ENCODE peak calls at places on chromosomes 1 and 21, in five cellular contexts. One of them, this sample, is unnamed.

GRCh38 chr1:65668368-65668767 is 124.3 kb upstream of the PDE4B start:
- DNase-seq in heart right ventricle: no peak
- DNase-seq in CD4-positive, CD25-positive, alpha-beta regulatory T cell: no peak
- DNase-seq in OCI-LY7: no peak
- DNase-seq in SJSA1: no peak
- DNase-seq in this sample: no peak

GRCh38 chr21:36254106-36254941 is 65.7 kb upstream of the MORC3 start:
- DNase-seq in heart right ventricle: no peak
- DNase-seq in CD4-positive, CD25-positive, alpha-beta regulatory T cell: no peak
- DNase-seq in OCI-LY7: peak; percentile 72
- DNase-seq in SJSA1: no peak
- DNase-seq in this sample: no peak

GRCh38 chr1:223886516-223886921 is 40.8 kb upstream of the TP53BP2 start:
- DNase-seq in heart right ventricle: no peak
- DNase-seq in CD4-positive, CD25-positive, alpha-beta regulatory T cell: no peak
- DNase-seq in OCI-LY7: no peak
- DNase-seq in SJSA1: no peak
- DNase-seq in this sample: no peak

GRCh38 chr1:76059461-76059860 is 15.1 kb upstream of the ST6GALNAC3 start:
- DNase-seq in heart right ventricle: no peak
- DNase-seq in CD4-positive, CD25-positive, alpha-beta regulatory T cell: no peak
- DNase-seq in OCI-LY7: no peak
- DNase-seq in SJSA1: peak; percentile 41
- DNase-seq in this sample: no peak

GRCh38 chr1:172325562-172325961 is 94.9 kb upstream of the C1orf105 start:
- DNase-seq in heart right ventricle: no peak
- DNase-seq in CD4-positive, CD25-positive, alpha-beta regulatory T cell: no peak
- DNase-seq in OCI-LY7: no peak
- DNase-seq in SJSA1: peak; percentile 20
- DNase-seq in this sample: no peak

GRCh38 chr1:180530501-180530900 is 28.1 kb upstream of the ACBD6 start:
- DNase-seq in heart right ventricle: no peak
- DNase-seq in CD4-positive, CD25-positive, alpha-beta regulatory T cell: no peak
- DNase-seq in OCI-LY7: no peak
- DNase-seq in SJSA1: peak; percentile 69
- DNase-seq in this sample: no peak

GRCh38 chr1:1055841-1056736 is 18.0 kb downstream of the RNF223 start:
- DNase-seq in heart right ventricle: no peak
- DNase-seq in CD4-positive, CD25-positive, alpha-beta regulatory T cell: no peak
- DNase-seq in OCI-LY7: no peak
- DNase-seq in SJSA1: no peak
- DNase-seq in this sample: no peak

GRCh38 chr21:37788503-37788902 is 127.8 kb downstream of the KCNJ6 start:
- DNase-seq in heart right ventricle: no peak
- DNase-seq in CD4-positive, CD25-positive, alpha-beta regulatory T cell: no peak
- DNase-seq in OCI-LY7: no peak
- DNase-seq in SJSA1: no peak
- DNase-seq in this sample: no peak

GRCh38 chr1:181033799-181034391 is at the start of gene MR1:
- DNase-seq in heart right ventricle: no peak
- DNase-seq in CD4-positive, CD25-positive, alpha-beta regulatory T cell: peak; percentile 94
- DNase-seq in OCI-LY7: peak; percentile 93
- DNase-seq in SJSA1: peak; percentile 92
- DNase-seq in this sample: no peak

GRCh38 chr21:44829507-44830092 is 11.7 kb upstream of the SUMO3 start:
- DNase-seq in heart right ventricle: no peak
- DNase-seq in CD4-positive, CD25-positive, alpha-beta regulatory T cell: no peak
- DNase-seq in OCI-LY7: no peak
- DNase-seq in SJSA1: no peak
- DNase-seq in this sample: no peak

GRCh38 chr1:183932412-183932811 is 105.1 kb downstream of the COLGALT2 start:
- DNase-seq in heart right ventricle: peak; percentile 85
- DNase-seq in CD4-positive, CD25-positive, alpha-beta regulatory T cell: no peak
- DNase-seq in OCI-LY7: no peak
- DNase-seq in SJSA1: no peak
- DNase-seq in this sample: peak; percentile 93

GRCh38 chr1:52904590-52905375 is 16.8 kb downstream of the ECHDC2 start:
- DNase-seq in heart right ventricle: no peak
- DNase-seq in CD4-positive, CD25-positive, alpha-beta regulatory T cell: peak; percentile 56
- DNase-seq in OCI-LY7: peak; percentile 58
- DNase-seq in SJSA1: peak; percentile 46
- DNase-seq in this sample: peak; percentile 53

GRCh38 chr1:22673486-22674409 is 20.7 kb downstream of the C1QB start:
- DNase-seq in heart right ventricle: peak; percentile 45
- DNase-seq in CD4-positive, CD25-positive, alpha-beta regulatory T cell: peak; percentile 14
- DNase-seq in OCI-LY7: peak; percentile 36
- DNase-seq in SJSA1: peak; percentile 46
- DNase-seq in this sample: peak; percentile 72

GRCh38 chr1:239882967-239883366 is 208.7 kb upstream of the FMN2 start:
- DNase-seq in heart right ventricle: no peak
- DNase-seq in CD4-positive, CD25-positive, alpha-beta regulatory T cell: no peak
- DNase-seq in OCI-LY7: no peak
- DNase-seq in SJSA1: no peak
- DNase-seq in this sample: no peak

GRCh38 chr1:172254521-172255222 is 165.8 kb upstream of the C1orf105 start:
- DNase-seq in heart right ventricle: no peak
- DNase-seq in CD4-positive, CD25-positive, alpha-beta regulatory T cell: peak; percentile 45
- DNase-seq in OCI-LY7: no peak
- DNase-seq in SJSA1: peak; percentile 90
- DNase-seq in this sample: no peak

GRCh38 chr21:43634618-43635017 is 24.7 kb downstream of the HSF2BP start:
- DNase-seq in heart right ventricle: no peak
- DNase-seq in CD4-positive, CD25-positive, alpha-beta regulatory T cell: no peak
- DNase-seq in OCI-LY7: no peak
- DNase-seq in SJSA1: no peak
- DNase-seq in this sample: no peak

GRCh38 chr1:66446261-66447001 is 87.5 kb upstream of the SGIP1 start:
- DNase-seq in heart right ventricle: no peak
- DNase-seq in CD4-positive, CD25-positive, alpha-beta regulatory T cell: peak; percentile 87
- DNase-seq in OCI-LY7: peak; percentile 85
- DNase-seq in SJSA1: peak; percentile 86
- DNase-seq in this sample: no peak

GRCh38 chr21:44300262-44300959 is 558 bp downstream of the PFKL start:
- DNase-seq in heart right ventricle: peak; percentile 80
- DNase-seq in CD4-positive, CD25-positive, alpha-beta regulatory T cell: peak; percentile 66
- DNase-seq in OCI-LY7: peak; percentile 70
- DNase-seq in SJSA1: peak; percentile 69
- DNase-seq in this sample: peak; percentile 94

GRCh38 chr1:118370861-118371260 is 185.8 kb upstream of the SPAG17 start:
- DNase-seq in heart right ventricle: no peak
- DNase-seq in CD4-positive, CD25-positive, alpha-beta regulatory T cell: no peak
- DNase-seq in OCI-LY7: no peak
- DNase-seq in SJSA1: no peak
- DNase-seq in this sample: no peak

GRCh38 chr1:17629460-17629859 is 90.0 kb downstream of the ARHGEF10L start:
- DNase-seq in heart right ventricle: no peak
- DNase-seq in CD4-positive, CD25-positive, alpha-beta regulatory T cell: no peak
- DNase-seq in OCI-LY7: no peak
- DNase-seq in SJSA1: no peak
- DNase-seq in this sample: peak; percentile 53

GRCh38 chr21:44010429-44010828 is 1.7 kb upstream of the TRAPPC10 start:
- DNase-seq in heart right ventricle: no peak
- DNase-seq in CD4-positive, CD25-positive, alpha-beta regulatory T cell: no peak
- DNase-seq in OCI-LY7: no peak
- DNase-seq in SJSA1: no peak
- DNase-seq in this sample: no peak

GRCh38 chr1:23867542-23867952 is 543 bp downstream of the FUCA1 start:
- DNase-seq in heart right ventricle: no peak
- DNase-seq in CD4-positive, CD25-positive, alpha-beta regulatory T cell: no peak
- DNase-seq in OCI-LY7: peak; percentile 19
- DNase-seq in SJSA1: no peak
- DNase-seq in this sample: no peak

GRCh38 chr1:183470961-183471747 is 1.1 kb upstream of the SMG7 start:
- DNase-seq in heart right ventricle: peak; percentile 74
- DNase-seq in CD4-positive, CD25-positive, alpha-beta regulatory T cell: peak; percentile 79
- DNase-seq in OCI-LY7: peak; percentile 88
- DNase-seq in SJSA1: peak; percentile 92
- DNase-seq in this sample: peak; percentile 89

GRCh38 chr1:114956570-114956969 is 73.1 kb upstream of the TSHB start:
- DNase-seq in heart right ventricle: no peak
- DNase-seq in CD4-positive, CD25-positive, alpha-beta regulatory T cell: peak; percentile 3
- DNase-seq in OCI-LY7: no peak
- DNase-seq in SJSA1: no peak
- DNase-seq in this sample: no peak

GRCh38 chr21:43782741-43783700 is 6.4 kb upstream of the RRP1 start:
- DNase-seq in heart right ventricle: no peak
- DNase-seq in CD4-positive, CD25-positive, alpha-beta regulatory T cell: no peak
- DNase-seq in OCI-LY7: no peak
- DNase-seq in SJSA1: no peak
- DNase-seq in this sample: no peak

GRCh38 chr1:44817771-44818495 is 9.6 kb downstream of the BTBD19 start:
- DNase-seq in heart right ventricle: peak; percentile 1
- DNase-seq in CD4-positive, CD25-positive, alpha-beta regulatory T cell: no peak
- DNase-seq in OCI-LY7: no peak
- DNase-seq in SJSA1: no peak
- DNase-seq in this sample: no peak

GRCh38 chr21:45525153-45525909 is 16.9 kb downstream of the SLC19A1 start:
- DNase-seq in heart right ventricle: peak; percentile 83
- DNase-seq in CD4-positive, CD25-positive, alpha-beta regulatory T cell: no peak
- DNase-seq in OCI-LY7: no peak
- DNase-seq in SJSA1: no peak
- DNase-seq in this sample: peak; percentile 83

GRCh38 chr1:51733793-51734522 is 117.1 kb downstream of the OSBPL9 start:
- DNase-seq in heart right ventricle: no peak
- DNase-seq in CD4-positive, CD25-positive, alpha-beta regulatory T cell: no peak
- DNase-seq in OCI-LY7: no peak
- DNase-seq in SJSA1: peak; percentile 20
- DNase-seq in this sample: no peak
- H3K4me1 ChIP-seq in heart right ventricle: peaks cover 91% of the 10 kb centered on the region
- H3K4me1 ChIP-seq in CD4-positive, CD25-positive, alpha-beta regulatory T cell: peaks cover 18% of the 10 kb centered on the region
- H3K4me1 ChIP-seq in OCI-LY7: peaks cover 49% of the 10 kb centered on the region
- H3K4me1 ChIP-seq in SJSA1: peaks cover 63% of the 10 kb centered on the region
- H3K4me1 ChIP-seq in this sample: peaks cover 8% of the 10 kb centered on the region

DNA sequence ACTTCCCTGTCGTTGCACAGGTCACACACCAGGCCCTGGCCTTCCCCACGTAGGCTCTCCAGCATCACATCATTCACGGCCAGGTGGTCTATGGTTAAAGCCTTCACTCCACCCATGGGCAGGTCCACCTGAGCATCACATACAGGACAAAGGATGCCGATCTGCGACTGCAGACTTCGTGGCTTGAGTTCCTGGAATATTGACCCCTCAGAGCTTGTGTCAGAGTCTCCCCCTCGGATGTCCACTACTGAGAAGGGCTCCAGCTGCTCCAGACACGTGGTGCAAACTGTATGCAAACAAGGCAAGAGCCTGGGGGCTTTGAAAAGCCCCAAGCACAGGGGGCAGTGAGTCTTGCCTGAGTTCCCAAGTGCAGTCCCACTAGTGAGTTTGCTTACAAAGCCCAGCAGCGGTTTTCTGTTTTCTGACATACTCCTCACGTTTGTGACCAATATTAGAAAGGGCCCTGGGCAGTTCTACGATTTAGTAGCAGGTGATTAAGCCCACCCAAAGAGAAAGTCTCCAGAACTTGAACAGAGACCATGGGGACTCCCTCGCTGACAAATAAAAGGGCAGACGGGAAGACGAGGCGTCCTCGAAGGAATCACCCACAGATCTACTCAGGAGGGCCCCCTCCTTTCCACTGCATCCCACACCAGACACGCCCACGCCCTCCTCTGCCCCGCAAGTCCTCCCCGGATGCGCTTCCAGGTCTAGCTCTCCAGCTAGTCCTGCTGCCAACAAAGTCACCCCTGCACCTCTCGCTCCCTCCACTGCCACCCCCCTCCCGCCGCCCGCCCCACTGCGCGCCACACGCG is 568 bp downstream of the TRIM45 start:
- DNase-seq in heart right ventricle: no peak
- DNase-seq in CD4-positive, CD25-positive, alpha-beta regulatory T cell: no peak
- DNase-seq in OCI-LY7: no peak
- DNase-seq in SJSA1: no peak
- DNase-seq in this sample: peak; percentile 13
- H3K4me3 ChIP-seq in heart right ventricle: peak overlapping the region; percentile 72
- H3K4me3 ChIP-seq in CD4-positive, CD25-positive, alpha-beta regulatory T cell: peak overlapping the region; percentile 44
- H3K4me3 ChIP-seq in OCI-LY7: no peak overlapping the region
- H3K4me3 ChIP-seq in SJSA1: peak overlapping the region; percentile 59
- H3K4me3 ChIP-seq in this sample: peak overlapping the region; percentile 91

DNA sequence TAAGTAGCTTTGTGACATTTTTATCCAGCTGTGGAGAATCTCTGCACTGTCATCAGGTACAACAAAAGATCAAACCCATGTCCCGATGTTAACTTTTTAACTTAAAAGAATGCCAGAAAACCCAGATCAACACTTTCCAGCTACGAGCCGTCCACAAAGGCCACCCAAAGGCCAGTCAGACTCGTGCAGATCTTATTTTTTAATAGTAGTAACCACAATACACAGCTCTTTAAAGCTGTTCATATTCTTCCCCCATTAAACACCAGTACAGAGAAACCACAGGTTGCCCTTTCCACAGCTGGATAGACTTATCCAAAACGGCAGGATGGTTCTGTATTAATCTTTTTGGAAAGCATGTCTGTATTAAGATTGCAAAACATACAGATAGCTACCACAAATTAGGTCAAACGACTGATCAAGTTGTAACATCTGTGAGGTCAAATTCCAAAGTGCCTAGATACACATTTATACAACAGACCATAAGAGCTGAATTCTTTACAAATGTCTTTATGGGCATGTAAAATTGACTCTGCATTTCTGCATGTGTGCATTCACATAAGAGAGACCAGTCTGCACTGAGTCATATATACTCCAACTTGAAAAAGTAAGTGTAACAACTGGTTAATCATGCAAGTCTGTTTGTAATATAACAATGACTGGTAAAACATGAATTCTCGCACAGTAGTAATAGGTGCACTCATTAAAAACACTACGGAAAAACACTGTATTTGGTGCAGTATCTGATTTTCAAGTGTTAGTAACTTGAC is 5.1 kb downstream of the IRF2BP2 start:
- DNase-seq in heart right ventricle: no peak
- DNase-seq in CD4-positive, CD25-positive, alpha-beta regulatory T cell: peak; percentile 17
- DNase-seq in OCI-LY7: no peak
- DNase-seq in SJSA1: peak; percentile 58
- DNase-seq in this sample: no peak
- H3K4me1 ChIP-seq in heart right ventricle: peaks cover 35% of the 10 kb centered on the region
- H3K4me1 ChIP-seq in CD4-positive, CD25-positive, alpha-beta regulatory T cell: peaks cover 78% of the 10 kb centered on the region
- H3K4me1 ChIP-seq in OCI-LY7: peaks cover 80% of the 10 kb centered on the region
- H3K4me1 ChIP-seq in SJSA1: peaks cover 64% of the 10 kb centered on the region
- H3K4me1 ChIP-seq in this sample: no peaks in the 10 kb centered on the region

GRCh38 chr21:46667735-46668380 is 32.4 kb downstream of the PRMT2 start:
- DNase-seq in heart right ventricle: no peak
- DNase-seq in CD4-positive, CD25-positive, alpha-beta regulatory T cell: peak; percentile 40
- DNase-seq in OCI-LY7: no peak
- DNase-seq in SJSA1: peak; percentile 66
- DNase-seq in this sample: no peak

GRCh38 chr21:46664316-46664995 is 29.0 kb downstream of the PRMT2 start:
- DNase-seq in heart right ventricle: no peak
- DNase-seq in CD4-positive, CD25-positive, alpha-beta regulatory T cell: no peak
- DNase-seq in OCI-LY7: no peak
- DNase-seq in SJSA1: no peak
- DNase-seq in this sample: no peak

GRCh38 chr21:46665566-46665965 is 30.1 kb downstream of the PRMT2 start:
- DNase-seq in heart right ventricle: no peak
- DNase-seq in CD4-positive, CD25-positive, alpha-beta regulatory T cell: no peak
- DNase-seq in OCI-LY7: no peak
- DNase-seq in SJSA1: no peak
- DNase-seq in this sample: no peak

GRCh38 chr21:46667191-46667734 is 31.8 kb downstream of the PRMT2 start:
- DNase-seq in heart right ventricle: no peak
- DNase-seq in CD4-positive, CD25-positive, alpha-beta regulatory T cell: peak; percentile 43
- DNase-seq in OCI-LY7: no peak
- DNase-seq in SJSA1: peak; percentile 55
- DNase-seq in this sample: no peak

GRCh38 chr21:46668381-46668780 is 32.9 kb downstream of the PRMT2 start:
- DNase-seq in heart right ventricle: no peak
- DNase-seq in CD4-positive, CD25-positive, alpha-beta regulatory T cell: no peak
- DNase-seq in OCI-LY7: no peak
- DNase-seq in SJSA1: no peak
- DNase-seq in this sample: no peak
- H3K4me3 ChIP-seq in heart right ventricle: peak overlapping the region; percentile 65
- H3K4me3 ChIP-seq in CD4-positive, CD25-positive, alpha-beta regulatory T cell: peak overlapping the region; percentile 43
- H3K4me3 ChIP-seq in OCI-LY7: no peak overlapping the region
- H3K4me3 ChIP-seq in SJSA1: peak overlapping the region; percentile 51
- H3K4me3 ChIP-seq in this sample: no peak overlapping the region

This sample was measured in right cardiac atrium.